ENCODE peak calls at places on chromosome 18, in ten cellular contexts. One of them, this sample, is unnamed.
A peak's percentile ranks its signal among the peaks of the same experiment; 100 is the strongest.

GRCh38 chr18:67553471-67553870 is 37.0 kb upstream of the DSEL start:
- DNase-seq in CD8-positive, alpha-beta memory T cell: no peak
- DNase-seq in astrocyte: peak; percentile 55
- DNase-seq in RWPE2: no peak
- DNase-seq in aorta: no peak
- DNase-seq in heart left ventricle: no peak
- DNase-seq in endothelial cell of umbilical vein: peak; percentile 65
- DNase-seq in Peyer's patch: no peak
- DNase-seq in IMR-90: peak; percentile 31
- DNase-seq in left lung: no peak
- DNase-seq in this sample: peak; percentile 5

GRCh38 chr18:54250846-54251251 is 18.5 kb upstream of the POLI start:
- DNase-seq in CD8-positive, alpha-beta memory T cell: no peak
- DNase-seq in astrocyte: no peak
- DNase-seq in RWPE2: no peak
- DNase-seq in aorta: no peak
- DNase-seq in heart left ventricle: no peak
- DNase-seq in endothelial cell of umbilical vein: peak; percentile 57
- DNase-seq in Peyer's patch: no peak
- DNase-seq in IMR-90: no peak
- DNase-seq in left lung: no peak
- DNase-seq in this sample: no peak

GRCh38 chr18:48184118-48184517 is 225.1 kb downstream of the ZBTB7C start:
- DNase-seq in CD8-positive, alpha-beta memory T cell: no peak
- DNase-seq in astrocyte: no peak
- DNase-seq in RWPE2: peak; percentile 8
- DNase-seq in aorta: no peak
- DNase-seq in heart left ventricle: no peak
- DNase-seq in endothelial cell of umbilical vein: no peak
- DNase-seq in Peyer's patch: no peak
- DNase-seq in IMR-90: no peak
- DNase-seq in left lung: no peak
- DNase-seq in this sample: no peak

GRCh38 chr18:50107468-50107867 is 87.5 kb downstream of the MYO5B start:
- DNase-seq in CD8-positive, alpha-beta memory T cell: no peak
- DNase-seq in astrocyte: no peak
- DNase-seq in RWPE2: no peak
- DNase-seq in aorta: no peak
- DNase-seq in heart left ventricle: no peak
- DNase-seq in endothelial cell of umbilical vein: no peak
- DNase-seq in Peyer's patch: no peak
- DNase-seq in IMR-90: no peak
- DNase-seq in left lung: no peak
- DNase-seq in this sample: no peak

GRCh38 chr18:13284330-13285027 is 65.9 kb downstream of the LDLRAD4 start:
- DNase-seq in CD8-positive, alpha-beta memory T cell: no peak
- DNase-seq in astrocyte: no peak
- DNase-seq in RWPE2: no peak
- DNase-seq in aorta: peak; percentile 87
- DNase-seq in heart left ventricle: no peak
- DNase-seq in endothelial cell of umbilical vein: no peak
- DNase-seq in Peyer's patch: no peak
- DNase-seq in IMR-90: no peak
- DNase-seq in left lung: no peak
- DNase-seq in this sample: no peak

GRCh38 chr18:5841518-5841917 is 53.8 kb downstream of the TMEM200C start:
- DNase-seq in CD8-positive, alpha-beta memory T cell: no peak
- DNase-seq in astrocyte: no peak
- DNase-seq in RWPE2: no peak
- DNase-seq in aorta: no peak
- DNase-seq in heart left ventricle: no peak
- DNase-seq in endothelial cell of umbilical vein: peak; percentile 2
- DNase-seq in Peyer's patch: no peak
- DNase-seq in IMR-90: no peak
- DNase-seq in left lung: no peak
- DNase-seq in this sample: no peak

GRCh38 chr18:12044591-12044990 is 49.1 kb upstream of the ANKRD62 start:
- DNase-seq in CD8-positive, alpha-beta memory T cell: no peak
- DNase-seq in astrocyte: peak; percentile 71
- DNase-seq in RWPE2: no peak
- DNase-seq in aorta: no peak
- DNase-seq in heart left ventricle: no peak
- DNase-seq in endothelial cell of umbilical vein: no peak
- DNase-seq in Peyer's patch: no peak
- DNase-seq in IMR-90: no peak
- DNase-seq in left lung: no peak
- DNase-seq in this sample: no peak

GRCh38 chr18:12422936-12423335 is 15.2 kb downstream of the PRELID3A start:
- DNase-seq in CD8-positive, alpha-beta memory T cell: no peak
- DNase-seq in astrocyte: no peak
- DNase-seq in RWPE2: no peak
- DNase-seq in aorta: no peak
- DNase-seq in heart left ventricle: no peak
- DNase-seq in endothelial cell of umbilical vein: no peak
- DNase-seq in Peyer's patch: no peak
- DNase-seq in IMR-90: no peak
- DNase-seq in left lung: no peak
- DNase-seq in this sample: peak; percentile 42

GRCh38 chr18:32358075-32358474 is 112.6 kb downstream of the GAREM1 start:
- DNase-seq in CD8-positive, alpha-beta memory T cell: no peak
- DNase-seq in astrocyte: no peak
- DNase-seq in RWPE2: no peak
- DNase-seq in aorta: no peak
- DNase-seq in heart left ventricle: no peak
- DNase-seq in endothelial cell of umbilical vein: no peak
- DNase-seq in Peyer's patch: no peak
- DNase-seq in IMR-90: no peak
- DNase-seq in left lung: no peak
- DNase-seq in this sample: no peak

GRCh38 chr18:78622251-78622953 is 357.2 kb upstream of the SALL3 start:
- DNase-seq in CD8-positive, alpha-beta memory T cell: no peak
- DNase-seq in astrocyte: no peak
- DNase-seq in RWPE2: peak; percentile 16
- DNase-seq in aorta: peak; percentile 42
- DNase-seq in heart left ventricle: no peak
- DNase-seq in endothelial cell of umbilical vein: no peak
- DNase-seq in Peyer's patch: peak; percentile 24
- DNase-seq in IMR-90: no peak
- DNase-seq in left lung: no peak
- DNase-seq in this sample: no peak

GRCh38 chr18:40938615-40939014 is 1016.4 kb upstream of the PIK3C3 start:
- DNase-seq in CD8-positive, alpha-beta memory T cell: no peak
- DNase-seq in astrocyte: no peak
- DNase-seq in RWPE2: no peak
- DNase-seq in aorta: no peak
- DNase-seq in heart left ventricle: no peak
- DNase-seq in endothelial cell of umbilical vein: no peak
- DNase-seq in Peyer's patch: no peak
- DNase-seq in IMR-90: no peak
- DNase-seq in left lung: no peak
- DNase-seq in this sample: no peak

GRCh38 chr18:40932862-40933261 is 1022.2 kb upstream of the PIK3C3 start:
- DNase-seq in CD8-positive, alpha-beta memory T cell: no peak
- DNase-seq in astrocyte: no peak
- DNase-seq in RWPE2: no peak
- DNase-seq in aorta: no peak
- DNase-seq in heart left ventricle: no peak
- DNase-seq in endothelial cell of umbilical vein: no peak
- DNase-seq in Peyer's patch: no peak
- DNase-seq in IMR-90: no peak
- DNase-seq in left lung: no peak
- DNase-seq in this sample: no peak

GRCh38 chr18:40937386-40937785 is 1017.6 kb upstream of the PIK3C3 start:
- DNase-seq in CD8-positive, alpha-beta memory T cell: no peak
- DNase-seq in astrocyte: no peak
- DNase-seq in RWPE2: no peak
- DNase-seq in aorta: no peak
- DNase-seq in heart left ventricle: no peak
- DNase-seq in endothelial cell of umbilical vein: no peak
- DNase-seq in Peyer's patch: no peak
- DNase-seq in IMR-90: peak; percentile 14
- DNase-seq in left lung: no peak
- DNase-seq in this sample: no peak

GRCh38 chr18:40939636-40940035 is 1015.4 kb upstream of the PIK3C3 start:
- DNase-seq in CD8-positive, alpha-beta memory T cell: no peak
- DNase-seq in astrocyte: no peak
- DNase-seq in RWPE2: no peak
- DNase-seq in aorta: peak; percentile 66
- DNase-seq in heart left ventricle: no peak
- DNase-seq in endothelial cell of umbilical vein: no peak
- DNase-seq in Peyer's patch: no peak
- DNase-seq in IMR-90: no peak
- DNase-seq in left lung: peak; percentile 60
- DNase-seq in this sample: peak; percentile 9

DNA sequence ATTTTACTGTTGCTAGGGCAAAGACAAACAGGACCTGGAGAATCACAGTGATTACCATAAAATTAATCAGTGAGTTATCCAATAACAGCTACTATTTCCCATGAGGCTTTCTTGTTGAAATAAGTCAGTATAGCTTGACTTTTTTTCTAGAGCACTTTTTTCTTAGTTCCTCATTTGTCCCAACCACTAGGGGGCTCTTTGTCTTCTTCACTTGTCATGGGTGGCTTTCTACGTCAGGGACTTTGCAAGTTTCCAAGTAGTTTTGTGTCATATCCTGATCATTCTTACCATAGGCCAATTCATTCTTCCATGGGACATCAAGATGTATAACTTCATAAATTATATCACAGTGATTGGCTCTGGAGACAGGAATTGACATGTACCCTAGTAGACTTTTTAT is 1019.6 kb upstream of the PIK3C3 start:
- DNase-seq in CD8-positive, alpha-beta memory T cell: no peak
- DNase-seq in astrocyte: no peak
- DNase-seq in RWPE2: no peak
- DNase-seq in aorta: no peak
- DNase-seq in heart left ventricle: no peak
- DNase-seq in endothelial cell of umbilical vein: peak; percentile 42
- DNase-seq in Peyer's patch: no peak
- DNase-seq in IMR-90: peak; percentile 15
- DNase-seq in left lung: no peak
- DNase-seq in this sample: peak; percentile 66
- H3K27ac ChIP-seq in CD8-positive, alpha-beta memory T cell: no peak overlapping the region
- H3K27ac ChIP-seq in astrocyte: no peak overlapping the region
- H3K27ac ChIP-seq in RWPE2: no peak overlapping the region
- H3K27ac ChIP-seq in aorta: no peak overlapping the region
- H3K27ac ChIP-seq in heart left ventricle: no peak overlapping the region
- H3K27ac ChIP-seq in endothelial cell of umbilical vein: no peak overlapping the region
- H3K27ac ChIP-seq in Peyer's patch: no peak overlapping the region
- H3K27ac ChIP-seq in IMR-90: no peak overlapping the region
- H3K27ac ChIP-seq in left lung: no peak overlapping the region
- H3K27ac ChIP-seq in this sample: no peak overlapping the region

GRCh38 chr18:24539866-24540604 is 79.6 kb downstream of the HRH4 start:
- DNase-seq in CD8-positive, alpha-beta memory T cell: no peak
- DNase-seq in astrocyte: no peak
- DNase-seq in RWPE2: no peak
- DNase-seq in aorta: no peak
- DNase-seq in heart left ventricle: no peak
- DNase-seq in endothelial cell of umbilical vein: no peak
- DNase-seq in Peyer's patch: no peak
- DNase-seq in IMR-90: no peak
- DNase-seq in left lung: no peak
- DNase-seq in this sample: no peak
- H3K4me1 ChIP-seq in CD8-positive, alpha-beta memory T cell: no peaks in the 10 kb centered on the region
- H3K4me1 ChIP-seq in astrocyte: no peaks in the 10 kb centered on the region
- H3K4me1 ChIP-seq in RWPE2: no peaks in the 10 kb centered on the region
- H3K4me1 ChIP-seq in aorta: no peaks in the 10 kb centered on the region
- H3K4me1 ChIP-seq in heart left ventricle: no peaks in the 10 kb centered on the region
- H3K4me1 ChIP-seq in endothelial cell of umbilical vein: no peaks in the 10 kb centered on the region
- H3K4me1 ChIP-seq in Peyer's patch: peaks cover 24% of the 10 kb centered on the region
- H3K4me1 ChIP-seq in IMR-90: no peaks in the 10 kb centered on the region
- H3K4me1 ChIP-seq in left lung: no peaks in the 10 kb centered on the region
- H3K4me1 ChIP-seq in this sample: no peaks in the 10 kb centered on the region

GRCh38 chr18:71727909-71728308 is 816.2 kb downstream of the CBLN2 start:
- DNase-seq in CD8-positive, alpha-beta memory T cell: no peak
- DNase-seq in astrocyte: no peak
- DNase-seq in RWPE2: no peak
- DNase-seq in aorta: no peak
- DNase-seq in heart left ventricle: no peak
- DNase-seq in endothelial cell of umbilical vein: no peak
- DNase-seq in Peyer's patch: no peak
- DNase-seq in IMR-90: no peak
- DNase-seq in left lung: no peak
- DNase-seq in this sample: no peak
- H3K9me3 ChIP-seq in CD8-positive, alpha-beta memory T cell: no peaks in the 10 kb centered on the region
- H3K9me3 ChIP-seq in astrocyte: no peaks in the 10 kb centered on the region
- H3K9me3 ChIP-seq in RWPE2: no peaks in the 10 kb centered on the region
- H3K9me3 ChIP-seq in aorta: peaks cover 1% of the 10 kb centered on the region
- H3K9me3 ChIP-seq in heart left ventricle: no peaks in the 10 kb centered on the region
- H3K9me3 ChIP-seq in endothelial cell of umbilical vein: no peaks in the 10 kb centered on the region
- H3K9me3 ChIP-seq in Peyer's patch: no peaks in the 10 kb centered on the region
- H3K9me3 ChIP-seq in IMR-90: peaks cover 5% of the 10 kb centered on the region
- H3K9me3 ChIP-seq in left lung: no peaks in the 10 kb centered on the region
- H3K9me3 ChIP-seq in this sample: no peaks in the 10 kb centered on the region

DNA sequence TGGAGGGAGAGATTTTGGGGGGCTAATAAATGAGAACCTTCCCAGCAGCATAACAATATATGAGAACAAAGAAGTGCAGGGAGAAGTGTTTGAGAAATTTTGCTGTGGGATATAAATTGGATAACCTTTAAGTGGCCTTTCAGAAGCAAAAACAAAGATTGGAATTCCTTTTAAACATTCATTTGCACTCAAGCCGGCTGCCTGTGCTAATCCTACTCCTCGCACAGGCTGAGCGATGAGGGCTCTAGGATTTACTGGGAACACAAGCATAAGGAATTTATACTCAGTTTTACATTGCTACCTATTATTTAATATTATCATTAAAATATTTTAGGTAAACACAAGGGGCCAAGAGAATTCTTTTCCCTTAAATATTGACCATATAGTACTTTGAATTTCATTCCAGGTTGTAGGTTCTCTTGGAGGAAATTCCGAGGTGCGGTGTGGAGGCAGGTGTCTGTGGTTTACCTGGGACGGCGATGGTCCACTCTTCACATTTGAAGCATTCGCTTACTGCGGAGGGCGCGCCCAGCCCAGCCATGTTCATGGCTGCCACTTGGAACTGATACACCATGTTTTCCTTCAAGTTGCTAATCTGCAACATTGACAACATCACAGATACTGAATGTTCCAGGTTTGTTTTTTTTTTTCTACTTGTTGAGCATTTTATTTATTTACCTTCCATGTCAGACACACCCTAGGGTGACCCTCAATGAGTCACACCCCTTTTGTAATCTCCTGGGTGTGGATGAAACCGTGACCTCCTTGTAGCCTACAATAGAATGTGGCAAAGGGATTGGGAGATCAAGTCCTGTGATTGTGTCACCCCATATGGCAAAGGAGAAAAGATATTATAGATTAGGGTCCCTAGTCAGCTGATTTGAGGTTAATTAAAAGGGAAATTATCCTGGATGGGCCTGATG is 100.1 kb downstream of the MYOM1 start:
- DNase-seq in CD8-positive, alpha-beta memory T cell: no peak
- DNase-seq in astrocyte: no peak
- DNase-seq in RWPE2: no peak
- DNase-seq in aorta: no peak
- DNase-seq in heart left ventricle: no peak
- DNase-seq in endothelial cell of umbilical vein: no peak
- DNase-seq in Peyer's patch: no peak
- DNase-seq in IMR-90: no peak
- DNase-seq in left lung: no peak
- DNase-seq in this sample: no peak
- H3K27ac ChIP-seq in CD8-positive, alpha-beta memory T cell: no peak overlapping the region
- H3K27ac ChIP-seq in astrocyte: no peak overlapping the region
- H3K27ac ChIP-seq in RWPE2: no peak overlapping the region
- H3K27ac ChIP-seq in aorta: no peak overlapping the region
- H3K27ac ChIP-seq in heart left ventricle: no peak overlapping the region
- H3K27ac ChIP-seq in endothelial cell of umbilical vein: no peak overlapping the region
- H3K27ac ChIP-seq in Peyer's patch: no peak overlapping the region
- H3K27ac ChIP-seq in IMR-90: no peak overlapping the region
- H3K27ac ChIP-seq in left lung: peak overlapping the region; percentile 83
- H3K27ac ChIP-seq in this sample: no peak overlapping the region